ENCODE peak calls at places on chromosomes 11 and 22, in four cellular contexts. One of them, this sample, is unnamed.

GRCh38 chr22:49586873-49587272 is 240.8 kb downstream of the BRD1 start:
- DNase-seq in cardiac muscle cell: no peak
- DNase-seq in HFFc6: no peak
- DNase-seq in A549: no peak
- DNase-seq in this sample: no peak

GRCh38 chr11:28581286-28582242 is 473.4 kb downstream of the METTL15 start:
- DNase-seq in cardiac muscle cell: no peak
- DNase-seq in HFFc6: no peak
- DNase-seq in A549: no peak
- DNase-seq in this sample: no peak

GRCh38 chr11:121588747-121589146 is 136.0 kb upstream of the SORL1-AS1 start:
- DNase-seq in cardiac muscle cell: no peak
- DNase-seq in HFFc6: no peak
- DNase-seq in A549: no peak
- DNase-seq in this sample: no peak

GRCh38 chr11:2153581-2154194 is 7.3 kb downstream of the INS start:
- DNase-seq in cardiac muscle cell: no peak
- DNase-seq in HFFc6: no peak
- DNase-seq in A549: no peak
- DNase-seq in this sample: no peak

GRCh38 chr11:59560290-59560701 is 49.0 kb downstream of the OR4D9 start:
- DNase-seq in cardiac muscle cell: peak
- DNase-seq in HFFc6: peak
- DNase-seq in A549: no peak
- DNase-seq in this sample: peak

GRCh38 chr22:38882972-38883622 is 11.1 kb upstream of the CBX6 start:
- DNase-seq in cardiac muscle cell: no peak
- DNase-seq in HFFc6: no peak
- DNase-seq in A549: no peak
- DNase-seq in this sample: no peak

GRCh38 chr22:35341090-35341874 is 39.6 kb upstream of the HMOX1 start:
- DNase-seq in cardiac muscle cell: no peak
- DNase-seq in HFFc6: no peak
- DNase-seq in A549: no peak
- DNase-seq in this sample: no peak

GRCh38 chr22:23518381-23519187 is 61.5 kb downstream of the IGLL1 start:
- DNase-seq in cardiac muscle cell: no peak
- DNase-seq in HFFc6: no peak
- DNase-seq in A549: no peak
- DNase-seq in this sample: no peak

GRCh38 chr11:119339581-119340334 is 925 bp downstream of the C1QTNF5 start:
- DNase-seq in cardiac muscle cell: peak
- DNase-seq in HFFc6: no peak
- DNase-seq in A549: no peak
- DNase-seq in this sample: peak

GRCh38 chr11:61472282-61472681 is 36.3 kb upstream of the LRRC10B start:
- DNase-seq in cardiac muscle cell: no peak
- DNase-seq in HFFc6: no peak
- DNase-seq in A549: no peak
- DNase-seq in this sample: no peak

GRCh38 chr11:12540913-12541587 is 133.2 kb upstream of the TEAD1 start:
- DNase-seq in cardiac muscle cell: no peak
- DNase-seq in HFFc6: peak
- DNase-seq in A549: peak
- DNase-seq in this sample: no peak

GRCh38 chr11:45881708-45882368 is 3.6 kb upstream of the MAPK8IP1 start:
- DNase-seq in cardiac muscle cell: no peak
- DNase-seq in HFFc6: no peak
- DNase-seq in A549: no peak
- DNase-seq in this sample: no peak

GRCh38 chr11:131817701-131818188 is 447.3 kb downstream of the NTM start:
- DNase-seq in cardiac muscle cell: peak
- DNase-seq in HFFc6: no peak
- DNase-seq in A549: no peak
- DNase-seq in this sample: no peak

GRCh38 chr11:117984471-117984870 is 1.7 kb upstream of the IL10RA start:
- DNase-seq in cardiac muscle cell: no peak
- DNase-seq in HFFc6: no peak
- DNase-seq in A549: no peak
- DNase-seq in this sample: no peak

GRCh38 chr11:19242184-19242932 is 1.6 kb upstream of the E2F8 start:
- DNase-seq in cardiac muscle cell: no peak
- DNase-seq in HFFc6: no peak
- DNase-seq in A549: no peak
- DNase-seq in this sample: peak

GRCh38 chr11:453564-453963 is 3.5 kb downstream of the PTDSS2 start:
- DNase-seq in cardiac muscle cell: no peak
- DNase-seq in HFFc6: no peak
- DNase-seq in A549: no peak
- DNase-seq in this sample: no peak

GRCh38 chr11:119108151-119108856 is 1.2 kb downstream of the C2CD2L start:
- DNase-seq in cardiac muscle cell: no peak
- DNase-seq in HFFc6: no peak
- DNase-seq in A549: no peak
- DNase-seq in this sample: no peak

GRCh38 chr11:33598426-33599069 is 102.1 kb downstream of the C11orf91 start:
- DNase-seq in cardiac muscle cell: peak
- DNase-seq in HFFc6: no peak
- DNase-seq in A549: no peak
- DNase-seq in this sample: no peak

GRCh38 chr22:20600137-20600673 is 92.8 kb downstream of the MED15 start:
- DNase-seq in cardiac muscle cell: no peak
- DNase-seq in HFFc6: no peak
- DNase-seq in A549: no peak
- DNase-seq in this sample: no peak

GRCh38 chr11:35836185-35836584 is 107.7 kb upstream of the LDLRAD3 start:
- DNase-seq in cardiac muscle cell: no peak
- DNase-seq in HFFc6: no peak
- DNase-seq in A549: no peak
- DNase-seq in this sample: no peak

GRCh38 chr11:121665211-121665838 is 212.6 kb upstream of the SORL1-AS1 start:
- DNase-seq in cardiac muscle cell: no peak
- DNase-seq in HFFc6: no peak
- DNase-seq in A549: no peak
- DNase-seq in this sample: no peak

GRCh38 chr11:120773501-120774031 is 250.3 kb upstream of the TBCEL start:
- DNase-seq in cardiac muscle cell: no peak
- DNase-seq in HFFc6: no peak
- DNase-seq in A549: no peak
- DNase-seq in this sample: no peak

GRCh38 chr11:9716275-9717039 is 52.6 kb downstream of the SWAP70 start:
- DNase-seq in cardiac muscle cell: no peak
- DNase-seq in HFFc6: peak
- DNase-seq in A549: no peak
- DNase-seq in this sample: no peak

GRCh38 chr11:101870510-101870909 is 44.3 kb upstream of the CEP126 start:
- DNase-seq in cardiac muscle cell: no peak
- DNase-seq in HFFc6: peak
- DNase-seq in A549: peak
- DNase-seq in this sample: no peak

GRCh38 chr22:28815101-28815500 is 14.7 kb upstream of the XBP1 start:
- DNase-seq in cardiac muscle cell: no peak
- DNase-seq in HFFc6: no peak
- DNase-seq in A549: no peak
- DNase-seq in this sample: no peak

GRCh38 chr11:1949302-1949701 is 2.2 kb downstream of the MRPL23 start:
- DNase-seq in cardiac muscle cell: no peak
- DNase-seq in HFFc6: no peak
- DNase-seq in A549: no peak
- DNase-seq in this sample: no peak

GRCh38 chr11:64226507-64227051 is 505 bp downstream of the NUDT22 start:
- DNase-seq in cardiac muscle cell: no peak
- DNase-seq in HFFc6: no peak
- DNase-seq in A549: no peak
- DNase-seq in this sample: no peak

GRCh38 chr22:38432264-38432663 is 22.7 kb downstream of the KCNJ4 start:
- DNase-seq in cardiac muscle cell: no peak
- DNase-seq in HFFc6: peak
- DNase-seq in A549: no peak
- DNase-seq in this sample: no peak

GRCh38 chr11:80346660-80347059 is 905.8 kb upstream of the TENM4 start:
- DNase-seq in cardiac muscle cell: peak
- DNase-seq in HFFc6: no peak
- DNase-seq in A549: no peak
- DNase-seq in this sample: no peak

GRCh38 chr11:115324569-115325432 is 179.4 kb downstream of the CADM1 start:
- DNase-seq in cardiac muscle cell: peak
- DNase-seq in HFFc6: peak
- DNase-seq in A549: peak
- DNase-seq in this sample: no peak

GRCh38 chr11:1921576-1922141 is 2.2 kb downstream of the TNNT3 start:
- DNase-seq in cardiac muscle cell: no peak
- DNase-seq in HFFc6: peak
- DNase-seq in A549: no peak
- DNase-seq in this sample: no peak

GRCh38 chr11:3021125-3021524 is 29.0 kb upstream of the NAP1L4 start:
- DNase-seq in cardiac muscle cell: peak
- DNase-seq in HFFc6: peak
- DNase-seq in A549: peak
- DNase-seq in this sample: peak

GRCh38 chr11:33539659-33540249 is 160.9 kb downstream of the C11orf91 start:
- DNase-seq in cardiac muscle cell: no peak
- DNase-seq in HFFc6: no peak
- DNase-seq in A549: no peak
- DNase-seq in this sample: no peak

GRCh38 chr11:113314389-113315301 is at the start of gene TTC12:
- DNase-seq in cardiac muscle cell: peak
- DNase-seq in HFFc6: peak
- DNase-seq in A549: peak
- DNase-seq in this sample: peak

GRCh38 chr22:49307071-49307830 is 520.4 kb downstream of the BRD1 start:
- DNase-seq in cardiac muscle cell: no peak
- DNase-seq in HFFc6: no peak
- DNase-seq in A549: no peak
- DNase-seq in this sample: no peak

GRCh38 chr11:99865951-99866350 is 821.1 kb upstream of the ARHGAP42 start:
- DNase-seq in cardiac muscle cell: no peak
- DNase-seq in HFFc6: no peak
- DNase-seq in A549: no peak
- DNase-seq in this sample: no peak

DNA sequence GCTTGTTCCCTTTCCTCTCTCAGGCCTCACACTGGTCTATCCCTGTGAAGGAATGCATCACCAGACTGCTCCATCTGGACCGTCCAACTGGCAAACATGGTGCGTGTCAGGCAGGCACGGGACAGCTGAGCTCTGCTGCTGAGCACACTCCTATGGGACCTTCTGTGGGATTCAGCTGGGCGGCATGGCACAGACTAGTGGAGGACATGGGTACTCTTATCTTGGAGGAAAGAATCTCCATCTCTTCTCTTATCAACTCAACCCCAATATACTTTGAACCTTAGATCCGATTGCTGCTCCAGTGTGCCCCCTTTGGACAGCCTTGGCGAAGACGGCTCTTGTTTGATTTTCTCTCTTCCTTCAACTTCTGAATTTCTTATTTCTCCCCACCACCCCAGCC is 593.6 kb downstream of the ETS1 start:
- DNase-seq in cardiac muscle cell: no peak
- DNase-seq in HFFc6: no peak
- DNase-seq in A549: peak
- DNase-seq in this sample: peak
- TF ChIP-seq CTCF in cardiac muscle cell: no peak
- TF ChIP-seq CTCF in HFFc6: peak
- TF ChIP-seq CTCF in A549: no peak
- TF ChIP-seq CTCF in this sample: peak

GRCh38 chr11:70483077-70483861 is 84.9 kb downstream of the CTTN start:
- DNase-seq in cardiac muscle cell: peak
- DNase-seq in HFFc6: peak
- DNase-seq in A549: peak
- DNase-seq in this sample: no peak
- TF ChIP-seq CTCF in cardiac muscle cell: peak
- TF ChIP-seq CTCF in HFFc6: peak
- TF ChIP-seq CTCF in A549: peak
- TF ChIP-seq CTCF in this sample: peak

DNA sequence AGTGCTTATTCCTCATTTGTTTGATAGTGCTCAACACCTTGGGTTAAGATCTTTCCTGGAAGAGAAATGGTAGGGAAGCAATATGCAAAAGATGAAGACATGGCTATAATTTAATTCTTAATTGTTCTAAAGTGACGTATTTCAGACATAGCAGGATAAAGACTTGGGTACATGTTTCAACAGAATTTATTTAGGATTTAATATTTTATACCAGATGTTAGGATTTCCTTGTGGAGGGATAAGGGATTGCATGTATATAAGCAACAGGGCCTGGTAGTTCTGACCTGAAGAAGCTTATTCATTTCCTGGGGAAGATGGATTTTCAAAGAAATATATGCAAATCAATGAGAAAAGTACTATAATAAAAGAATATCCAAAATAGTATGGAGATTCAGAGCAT is 163.8 kb downstream of the FAT3 start:
- DNase-seq in cardiac muscle cell: no peak
- DNase-seq in HFFc6: no peak
- DNase-seq in A549: peak
- DNase-seq in this sample: no peak
- TF ChIP-seq CTCF in cardiac muscle cell: no peak
- TF ChIP-seq CTCF in HFFc6: peak
- TF ChIP-seq CTCF in A549: no peak
- TF ChIP-seq CTCF in this sample: peak

GRCh38 chr11:111926505-111927391 is 8.0 kb downstream of the C11orf52 start:
- DNase-seq in cardiac muscle cell: peak
- DNase-seq in HFFc6: peak
- DNase-seq in A549: peak
- DNase-seq in this sample: peak
- TF ChIP-seq CTCF in cardiac muscle cell: no peak
- TF ChIP-seq CTCF in HFFc6: peak
- TF ChIP-seq CTCF in A549: no peak
- TF ChIP-seq CTCF in this sample: no peak

GRCh38 chr22:45425101-45425500 is 11.6 kb downstream of the RIBC2 start:
- DNase-seq in cardiac muscle cell: no peak
- DNase-seq in HFFc6: peak
- DNase-seq in A549: no peak
- DNase-seq in this sample: no peak
- TF ChIP-seq CTCF in cardiac muscle cell: no peak
- TF ChIP-seq CTCF in HFFc6: no peak
- TF ChIP-seq CTCF in A549: no peak
- TF ChIP-seq CTCF in this sample: no peak

This sample was measured in glutamatergic neuron.